ENCODE peak calls at places on chromosomes 11 and 22, in seven cellular contexts. Y, Z, X, H, J, E and R are unnamed samples.

GRCh38 chr11:28461846-28462245 is 353.7 kb downstream of the METTL15 start:
- DNase-seq in Y (no peak), Z (no peak), X (no peak), H (no peak), J (no peak), E (no peak), R (no peak)

GRCh38 chr11:72072348-72072747 is 8.0 kb downstream of the NUMA1 start:
- DNase-seq in Y (peak; percentile 65), Z (no peak), X (no peak), H (no peak), J (no peak), E (no peak), R (no peak)

GRCh38 chr11:62108017-62108750 is 15.6 kb upstream of the INCENP start:
- DNase-seq in Y (peak; percentile 65), Z (peak; percentile 8), X (no peak), H (peak; percentile 87), J (no peak), E (no peak), R (no peak)

GRCh38 chr11:60925685-60926267 is 1.5 kb downstream of the TMEM132A start:
- DNase-seq in Y (no peak), Z (no peak), X (no peak), H (no peak), J (no peak), E (peak; percentile 70), R (no peak)

GRCh38 chr22:37079668-37080171 is 28.2 kb downstream of the KCTD17 start:
- DNase-seq in Y (no peak), Z (peak; percentile 54), X (no peak), H (no peak), J (no peak), E (peak; percentile 83), R (no peak)

GRCh38 chr11:93821617-93822016 is 28.8 kb downstream of the VSTM5 start:
- DNase-seq in Y (no peak), Z (no peak), X (no peak), H (no peak), J (no peak), E (no peak), R (no peak)

GRCh38 chr22:31184015-31184414 is 24.0 kb downstream of the RNF185 start:
- DNase-seq in Y (no peak), Z (no peak), X (no peak), H (no peak), J (no peak), E (no peak), R (no peak)

GRCh38 chr11:69949327-69949726 is 128.8 kb upstream of the ANO1 start:
- DNase-seq in Y (no peak), Z (no peak), X (no peak), H (no peak), J (no peak), E (peak; percentile 27), R (peak; percentile 38)

GRCh38 chr11:45650166-45651095 is 15.0 kb downstream of the CHST1 start:
- DNase-seq in Y (no peak), Z (no peak), X (no peak), H (no peak), J (no peak), E (peak; percentile 55), R (peak; percentile 48)

GRCh38 chr11:30595929-30596328 is 9.8 kb upstream of the MPPED2 start:
- DNase-seq in Y (no peak), Z (no peak), X (no peak), H (no peak), J (no peak), E (no peak), R (no peak)

GRCh38 chr22:44287121-44287693 is 25.5 kb downstream of the SHISAL1 start:
- DNase-seq in Y (no peak), Z (no peak), X (no peak), H (no peak), J (no peak), E (no peak), R (no peak)

GRCh38 chr11:72643547-72643946 is 30.7 kb downstream of the PDE2A start:
- DNase-seq in Y (no peak), Z (no peak), X (peak; percentile 84), H (no peak), J (no peak), E (no peak), R (no peak)

GRCh38 chr11:119340335-119341221 is at the start of gene C1QTNF5:
- DNase-seq in Y (no peak), Z (no peak), X (peak; percentile 95), H (no peak), J (peak; percentile 77), E (peak; percentile 85), R (peak; percentile 88)

GRCh38 chr22:29700949-29701927 is 18.6 kb upstream of the CABP7 start:
- DNase-seq in Y (no peak), Z (no peak), X (no peak), H (no peak), J (peak; percentile 46), E (no peak), R (no peak)

GRCh38 chr11:117316197-117316961 is at the start of gene BACE1:
- DNase-seq in Y (no peak), Z (no peak), X (peak; percentile 90), H (no peak), J (peak; percentile 78), E (peak; percentile 86), R (peak; percentile 88)

GRCh38 chr22:37244114-37244921 is at the start of gene RAC2:
- DNase-seq in Y (peak; percentile 92), Z (peak; percentile 90), X (peak; percentile 79), H (no peak), J (peak; percentile 88), E (peak; percentile 99), R (peak; percentile 91)

GRCh38 chr11:131154329-131154728 is 216.1 kb upstream of the NTM start:
- DNase-seq in Y (no peak), Z (no peak), X (no peak), H (no peak), J (no peak), E (no peak), R (no peak)

GRCh38 chr11:131157678-131158077 is 212.7 kb upstream of the NTM start:
- DNase-seq in Y (no peak), Z (no peak), X (no peak), H (no peak), J (no peak), E (no peak), R (no peak)
- H3K27me3 ChIP-seq in Y (no peaks in the 10 kb centered on the region), Z (no peaks in the 10 kb centered on the region), X (no peaks in the 10 kb centered on the region), H (no peaks in the 10 kb centered on the region), J (no peaks in the 10 kb centered on the region), E (no peaks in the 10 kb centered on the region), R (no peaks in the 10 kb centered on the region)

GRCh38 chr11:68092411-68092810 is 28.8 kb downstream of the CHKA start:
- DNase-seq in Y (no peak), Z (no peak), X (no peak), H (no peak), J (no peak), E (no peak), R (no peak)

GRCh38 chr11:68090706-68091105 is 30.5 kb downstream of the CHKA start:
- DNase-seq in Y (no peak), Z (no peak), X (no peak), H (no peak), J (peak; percentile 61), E (no peak), R (no peak)

GRCh38 chr11:68096962-68097361 is 24.2 kb downstream of the CHKA start:
- DNase-seq in Y (no peak), Z (no peak), X (no peak), H (no peak), J (no peak), E (no peak), R (no peak)

GRCh38 chr11:68090287-68090686 is 30.9 kb downstream of the CHKA start:
- DNase-seq in Y (no peak), Z (no peak), X (no peak), H (no peak), J (no peak), E (no peak), R (no peak)

DNA sequence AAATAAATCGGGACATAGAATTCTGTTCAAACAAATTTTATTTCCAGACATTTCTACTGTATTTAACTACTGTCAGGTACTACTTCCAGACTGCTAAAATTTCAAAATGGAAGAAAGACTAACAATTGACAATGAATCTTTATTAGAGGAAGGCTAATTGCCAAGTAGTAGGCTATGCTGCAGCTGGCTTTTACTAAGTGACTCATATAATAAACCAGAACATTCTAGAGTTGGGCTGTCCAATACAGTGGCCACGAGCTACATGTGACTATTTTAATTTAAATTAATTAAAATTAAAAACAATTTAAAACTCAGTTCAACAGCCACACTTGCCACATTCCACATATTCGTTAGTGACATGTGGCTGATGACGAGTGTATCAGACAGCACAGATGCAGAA is 27.6 kb downstream of the CHKA start:
- DNase-seq in Y (no peak), Z (no peak), X (no peak), H (no peak), J (no peak), E (no peak), R (no peak)
- TF ChIP-seq CTCF in Y (no peak), Z (no peak), X (no peak), H (no peak), J (no peak), E (no peak), R (no peak)

GRCh38 chr11:64834031-64834722 is 10.3 kb downstream of the CDC42BPG start:
- DNase-seq in Y (no peak), Z (no peak), X (no peak), H (no peak), J (no peak), E (no peak), R (peak; percentile 58)

GRCh38 chr11:64832467-64833197 is 11.8 kb downstream of the CDC42BPG start:
- DNase-seq in Y (no peak), Z (no peak), X (no peak), H (no peak), J (no peak), E (no peak), R (peak; percentile 63)

GRCh38 chr11:64833509-64833908 is 10.9 kb downstream of the CDC42BPG start:
- DNase-seq in Y (no peak), Z (no peak), X (no peak), H (no peak), J (no peak), E (no peak), R (peak; percentile 60)

GRCh38 chr11:64831411-64831891 is 13.0 kb downstream of the CDC42BPG start:
- DNase-seq in Y (no peak), Z (no peak), X (no peak), H (no peak), J (no peak), E (no peak), R (peak; percentile 63)

GRCh38 chr11:64833198-64833502 is 11.3 kb downstream of the CDC42BPG start:
- DNase-seq in Y (no peak), Z (no peak), X (no peak), H (no peak), J (no peak), E (no peak), R (peak; percentile 61)
- H3K27ac ChIP-seq in Y (no peak overlapping the region), Z (no peak overlapping the region), X (no peak overlapping the region), H (no peak overlapping the region), J (no peak overlapping the region), E (no peak overlapping the region), R (no peak overlapping the region)

GRCh38 chr22:50443801-50444625 is 30.8 kb downstream of the SBF1 start:
- DNase-seq in Y (no peak), Z (no peak), X (no peak), H (no peak), J (no peak), E (no peak), R (no peak)

GRCh38 chr22:50439314-50440250 is 35.3 kb downstream of the SBF1 start:
- DNase-seq in Y (no peak), Z (no peak), X (no peak), H (no peak), J (no peak), E (no peak), R (no peak)

GRCh38 chr22:50440544-50441249 is 34.1 kb downstream of the SBF1 start:
- DNase-seq in Y (no peak), Z (no peak), X (no peak), H (no peak), J (no peak), E (no peak), R (peak; percentile 65)

GRCh38 chr22:50443202-50443601 is 31.6 kb downstream of the SBF1 start:
- DNase-seq in Y (no peak), Z (no peak), X (no peak), H (no peak), J (no peak), E (no peak), R (no peak)

GRCh38 chr22:50441428-50441993 is 33.3 kb downstream of the SBF1 start:
- DNase-seq in Y (no peak), Z (no peak), X (no peak), H (no peak), J (no peak), E (no peak), R (no peak)
- H3K27me3 ChIP-seq in Y (no peaks in the 10 kb centered on the region), Z (no peaks in the 10 kb centered on the region), X (no peaks in the 10 kb centered on the region), H (no peaks in the 10 kb centered on the region), J (no peaks in the 10 kb centered on the region), E (no peaks in the 10 kb centered on the region), R (no peaks in the 10 kb centered on the region)